ENCODE peak calls at places on chromosomes 1 and 21, in ten cellular contexts. R is lower lobe of right lung, X is ovary, P is heart left ventricle, Z is upper lobe of right lung, A is GM12878, Q is IMR-90, Y is neural progenitor cell, W is tibial nerve, E is colonic mucosa. H is an unnamed sample. For H3K4me1, the result is how much of the 10 kb centered on the place peaks cover.

GRCh38 chr1:199020046-199020445 is 381.2 kb downstream of the PTPRC start:
- DNase-seq in R (no peak), X (no peak), P (no peak), Z (no peak), A (no peak), Q (no peak), Y (no peak), W (no peak), E (no peak), H (no peak)

GRCh38 chr1:69688178-69688577 is 120.5 kb downstream of the LRRC7 start:
- DNase-seq in R (no peak), X (no peak), P (no peak), Z (no peak), A (no peak), Q (no peak), Y (no peak), W (no peak), E (no peak), H (no peak)

GRCh38 chr21:34126691-34127090 is 53.3 kb downstream of the MRPS6 start:
- DNase-seq in R (no peak), X (no peak), P (no peak), Z (no peak), A (no peak), Q (peak), Y (no peak), W (no peak), E (no peak), H (no peak)

GRCh38 chr1:197481101-197481500 is 213.0 kb downstream of the CRB1 start:
- DNase-seq in R (no peak), X (no peak), P (no peak), Z (peak), A (no peak), Q (no peak), Y (no peak), W (no peak), E (no peak), H (peak)

GRCh38 chr1:235073331-235073967 is 55.2 kb downstream of the TOMM20 start:
- DNase-seq in R (peak), X (no peak), P (no peak), Z (peak), A (no peak), Q (no peak), Y (no peak), W (no peak), E (peak), H (no peak)

GRCh38 chr1:201153474-201154388 is 543 bp downstream of the TMEM9 start:
- DNase-seq in R (no peak), X (no peak), P (no peak), Z (no peak), A (no peak), Q (peak), Y (no peak), W (no peak), E (no peak), H (no peak)

GRCh38 chr1:73056826-73057225 is 774.5 kb upstream of the NEGR1 start:
- DNase-seq in R (no peak), X (no peak), P (no peak), Z (no peak), A (no peak), Q (no peak), Y (no peak), W (no peak), E (no peak), H (no peak)

GRCh38 chr1:109815809-109816791 is 52.4 kb upstream of the EPS8L3 start:
- DNase-seq in R (no peak), X (no peak), P (no peak), Z (no peak), A (peak), Q (no peak), Y (no peak), W (no peak), E (no peak), H (no peak)

GRCh38 chr1:229408458-229409037 is 25.3 kb downstream of the ACTA1 start:
- DNase-seq in R (no peak), X (no peak), P (peak), Z (no peak), A (no peak), Q (peak), Y (peak), W (no peak), E (no peak), H (peak)

GRCh38 chr1:180309338-180309737 is 79.3 kb downstream of the LHX4 start:
- DNase-seq in R (no peak), X (no peak), P (no peak), Z (no peak), A (no peak), Q (peak), Y (no peak), W (no peak), E (no peak), H (no peak)

GRCh38 chr1:160206421-160207117 is 1.4 kb downstream of the PEA15 start:
- DNase-seq in R (no peak), X (no peak), P (no peak), Z (no peak), A (no peak), Q (peak), Y (peak), W (no peak), E (no peak), H (no peak)

GRCh38 chr1:9350011-9350907 is 57.6 kb downstream of the SPSB1 start:
- DNase-seq in R (no peak), X (no peak), P (no peak), Z (no peak), A (no peak), Q (peak), Y (no peak), W (no peak), E (peak), H (no peak)

GRCh38 chr1:59685666-59686065 is 129.1 kb upstream of the HOOK1 start:
- DNase-seq in R (no peak), X (no peak), P (no peak), Z (no peak), A (no peak), Q (no peak), Y (no peak), W (no peak), E (no peak), H (no peak)

GRCh38 chr1:39418223-39418622 is 73.2 kb upstream of the BMP8A start:
- DNase-seq in R (no peak), X (no peak), P (no peak), Z (no peak), A (no peak), Q (peak), Y (no peak), W (no peak), E (no peak), H (no peak)

GRCh38 chr1:67894981-67895735 is 61.9 kb upstream of the GNG12 start:
- DNase-seq in R (no peak), X (no peak), P (no peak), Z (no peak), A (no peak), Q (no peak), Y (no peak), W (no peak), E (no peak), H (no peak)

GRCh38 chr1:164673584-164674214 is 114.7 kb downstream of the PBX1 start:
- DNase-seq in R (no peak), X (no peak), P (no peak), Z (no peak), A (no peak), Q (no peak), Y (peak), W (no peak), E (no peak), H (peak)

GRCh38 chr1:4660917-4661594 is 6.6 kb downstream of the AJAP1 start:
- DNase-seq in R (no peak), X (no peak), P (no peak), Z (no peak), A (no peak), Q (no peak), Y (no peak), W (no peak), E (no peak), H (no peak)
- H3K4me1 ChIP-seq in R (under half), X (under half), P (under half), Z (under half), A (under half), Q (under half), Y (under half), W (under half), E (under half), H (under half)

DNA sequence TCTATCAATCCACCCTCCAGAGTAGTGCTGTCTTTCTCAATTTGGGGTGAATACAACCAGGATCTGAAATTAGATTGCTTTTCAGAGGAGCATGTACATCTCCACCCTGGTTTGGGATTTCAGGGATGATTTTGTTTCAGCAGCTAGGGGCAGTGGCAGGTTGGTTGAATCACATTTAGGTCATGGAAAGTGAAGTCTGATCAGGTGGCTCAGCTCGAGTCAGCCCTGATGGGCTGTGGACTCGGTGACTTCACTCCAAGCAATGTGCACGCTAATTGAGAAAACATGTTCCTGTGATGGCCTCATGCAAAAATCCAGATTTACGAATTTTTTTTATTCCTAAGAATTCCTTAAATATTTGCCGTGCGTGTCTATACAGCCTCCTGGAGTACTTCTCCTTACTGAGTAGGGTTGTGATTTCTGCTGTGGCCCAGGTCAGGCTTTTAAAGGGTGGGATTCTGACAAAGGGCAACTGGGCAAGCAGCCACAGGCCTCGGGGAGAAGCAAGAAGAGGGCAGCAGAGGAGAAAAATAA is 7.5 kb downstream of the NGF start:
- DNase-seq in R (no peak), X (peak), P (no peak), Z (no peak), A (no peak), Q (peak), Y (no peak), W (peak), E (no peak), H (no peak)
- TF ChIP-seq CTCF in R (no peak), X (peak), P (no peak), Z (no peak), A (no peak), Q (peak), Y (no peak), W (peak), E (no peak), H (no peak)

DNA sequence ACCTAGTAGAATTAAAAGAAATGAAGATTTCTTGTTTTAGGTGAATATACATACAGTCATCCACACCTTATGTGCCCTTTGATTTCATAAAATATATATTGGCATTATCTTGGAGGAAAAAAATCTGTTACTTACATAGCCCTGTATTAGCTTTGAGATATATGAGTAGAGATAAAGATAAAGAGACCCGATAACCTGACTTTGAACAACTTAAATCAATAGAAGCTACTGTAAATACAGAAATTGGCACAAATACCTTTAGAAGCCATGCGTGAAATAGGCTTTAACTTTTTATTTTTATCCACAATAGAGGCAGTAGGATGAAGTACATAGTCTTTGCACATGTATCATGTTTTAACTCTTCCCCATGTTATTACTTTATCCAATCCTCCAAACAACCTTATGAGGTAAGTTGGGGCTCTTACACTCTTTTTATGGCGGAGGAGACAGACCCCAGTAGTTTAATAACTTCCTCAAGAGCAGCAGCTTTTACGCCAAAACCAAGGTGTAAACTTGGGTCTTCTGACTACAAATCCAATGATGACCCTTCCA is 2.0 kb downstream of the CD55 start:
- DNase-seq in R (no peak), X (no peak), P (no peak), Z (no peak), A (no peak), Q (no peak), Y (no peak), W (no peak), E (no peak), H (no peak)
- H3K4me3 ChIP-seq in R (peak), X (peak), P (peak), Z (peak), A (peak), Q (no peak), Y (no peak), W (peak), E (peak), H (no peak)

GRCh38 chr1:203271018-203271743 is 34.1 kb upstream of the BTG2 start:
- DNase-seq in R (peak), X (no peak), P (peak), Z (peak), A (no peak), Q (peak), Y (peak), W (peak), E (peak), H (peak)
- H3K4me1 ChIP-seq in R (half or more), X (under half), P (under half), Z (under half), A (under half), Q (under half), Y (under half), W (under half), E (under half), H (under half)

GRCh38 chr1:18263547-18264130 is 156.0 kb downstream of the IGSF21 start:
- DNase-seq in R (no peak), X (no peak), P (no peak), Z (no peak), A (no peak), Q (no peak), Y (no peak), W (no peak), E (no peak), H (no peak)
- TF ChIP-seq CTCF in R (no peak), X (no peak), P (no peak), Z (no peak), A (no peak), Q (no peak), Y (no peak), W (no peak), E (no peak), H (no peak)

H was measured in BE2C.